ENCODE peak calls at places on chromosome 5, in seven cellular contexts. E is SHP77, I is A172, Q is H4, L is EL, W is lower lobe of right lung, P is AG20443. D is an unnamed sample.

GRCh38 chr5:177317959-177318377 is 6.3 kb upstream of the MXD3 start:
- DNase-seq in E (peak), I (peak), Q (peak), L (peak), W (peak), P (peak), D (peak)

GRCh38 chr5:6365142-6365976 is 13.0 kb downstream of the MED10 start:
- DNase-seq in E (no peak), I (peak), Q (no peak), L (peak), W (no peak), P (peak), D (peak)

GRCh38 chr5:29894668-29895067 is 1298.8 kb upstream of the CDH6 start:
- DNase-seq in E (no peak), I (no peak), Q (no peak), L (no peak), W (no peak), P (no peak), D (no peak)

GRCh38 chr5:142621227-142621626 is 64.7 kb downstream of the FGF1 start:
- DNase-seq in E (no peak), I (peak), Q (no peak), L (peak), W (no peak), P (peak), D (peak)

GRCh38 chr5:54895816-54896341 is 89.5 kb downstream of the ESM1 start:
- DNase-seq in E (peak), I (peak), Q (peak), L (peak), W (no peak), P (peak), D (peak)

GRCh38 chr5:35199886-35200285 is 30.4 kb downstream of the PRLR start:
- DNase-seq in E (no peak), I (no peak), Q (no peak), L (no peak), W (no peak), P (no peak), D (no peak)

GRCh38 chr5:132662925-132663770 is 5.2 kb downstream of the IL13 start:
- DNase-seq in E (no peak), I (no peak), Q (peak), L (no peak), W (no peak), P (no peak), D (no peak)

GRCh38 chr5:137808503-137809135 is 54.5 kb upstream of the HNRNPA0 start:
- DNase-seq in E (no peak), I (peak), Q (no peak), L (peak), W (no peak), P (no peak), D (peak)

GRCh38 chr5:103598997-103599556 is 36.5 kb upstream of the NUDT12 start:
- DNase-seq in E (no peak), I (no peak), Q (no peak), L (peak), W (no peak), P (peak), D (peak)

GRCh38 chr5:57690724-57691123 is 208.1 kb upstream of the ACTBL2 start:
- DNase-seq in E (no peak), I (no peak), Q (no peak), L (no peak), W (no peak), P (no peak), D (no peak)

GRCh38 chr5:109645591-109646236 is 44.0 kb upstream of the MAN2A1 start:
- DNase-seq in E (no peak), I (no peak), Q (no peak), L (no peak), W (no peak), P (no peak), D (no peak)

D was measured in M059J.